ENCODE peak calls at places on chromosomes 6 and 20, in eight cellular contexts. J is mesothelial cell of epicardium; H is T-cell; Y is nephron progenitor cell; I is pancreas; T is activated CD8-positive, alpha-beta memory T cell treated with anti-CD3 and anti-CD28 coated beads for 24 hours; G is activated T-cell treated with anti-CD3 and anti-CD28 coated beads, Interleukin-2, amount 50 U/mL, for 72 hours; P is endothelial cell. V is an unnamed sample.

GRCh38 chr20:62543470-62544302 is 67.9 kb upstream of the GATA5 start:
- DNase-seq in I (no peak), G (no peak), J (no peak), Y (peak), P (no peak), H (no peak), T (no peak), V (no peak)

GRCh38 chr20:41697861-41698559 is 79.8 kb upstream of the CHD6 start:
- DNase-seq in P (peak), T (no peak), I (no peak), G (peak), Y (peak), J (no peak), H (no peak), V (peak)

GRCh38 chr20:4113546-4113945 is 98.2 kb upstream of the RNF24 start:
- DNase-seq in I (no peak), T (peak), Y (no peak), P (no peak), J (no peak), G (no peak), H (no peak), V (no peak)

GRCh38 chr6:56772737-56773184 is 130.1 kb upstream of the DST start:
- DNase-seq in G (no peak), I (no peak), Y (no peak), J (no peak), H (no peak), P (no peak), T (no peak), V (peak)

GRCh38 chr6:12957321-12958051 is 240.9 kb downstream of the PHACTR1 start:
- DNase-seq in T (peak), P (peak), G (peak), H (no peak), Y (peak), I (peak), J (peak), V (peak)

GRCh38 chr6:139498715-139499114 is 124.3 kb upstream of the CITED2 start:
- DNase-seq in Y (no peak), H (no peak), I (no peak), P (no peak), T (no peak), J (no peak), G (no peak), V (no peak)

GRCh38 chr6:105501246-105501645 is 98.4 kb upstream of the PREP start:
- DNase-seq in P (no peak), J (no peak), Y (no peak), T (no peak), I (no peak), H (no peak), G (no peak), V (no peak)

GRCh38 chr6:169096326-169096882 is 157.2 kb downstream of the THBS2 start:
- DNase-seq in G (no peak), Y (no peak), J (no peak), T (no peak), P (no peak), H (no peak), I (no peak), V (no peak)

GRCh38 chr6:35078896-35079295 is 62.2 kb downstream of the TCP11 start:
- DNase-seq in I (peak), P (no peak), G (no peak), J (no peak), T (no peak), H (no peak), Y (no peak), V (no peak)

GRCh38 chr6:26408828-26409730 is 7.0 kb downstream of the BTN3A1 start:
- DNase-seq in P (no peak), Y (no peak), G (no peak), T (no peak), I (no peak), J (no peak), H (no peak), V (no peak)

GRCh38 chr20:33951171-33951570 is 42.5 kb upstream of the RALY start:
- DNase-seq in T (no peak), I (no peak), P (no peak), Y (no peak), G (no peak), H (no peak), J (no peak), V (no peak)

GRCh38 chr20:8662433-8662954 is 406.4 kb upstream of the PLCB4 start:
- DNase-seq in G (no peak), P (no peak), Y (no peak), J (no peak), H (no peak), I (no peak), T (no peak), V (no peak)

GRCh38 chr20:20340443-20340842 is 27.5 kb upstream of the INSM1 start:
- DNase-seq in G (no peak), P (no peak), Y (no peak), J (no peak), H (no peak), I (peak), T (no peak), V (no peak)

GRCh38 chr6:44474643-44475042 is 87.1 kb downstream of the CDC5L start:
- DNase-seq in I (no peak), J (no peak), Y (no peak), H (no peak), G (no peak), P (no peak), T (no peak), V (no peak)

GRCh38 chr6:89485320-89485719 is 52.4 kb downstream of the ANKRD6 start:
- DNase-seq in P (no peak), Y (no peak), G (no peak), H (no peak), J (no peak), T (no peak), I (no peak), V (no peak)

GRCh38 chr20:34566978-34567884 is 8.7 kb downstream of the MAP1LC3A start:
- DNase-seq in T (no peak), J (no peak), G (no peak), Y (no peak), H (no peak), P (no peak), I (no peak), V (no peak)

GRCh38 chr6:25627001-25627400 is 25.0 kb upstream of the SCGN start:
- DNase-seq in Y (no peak), P (no peak), H (no peak), J (no peak), G (no peak), T (no peak), I (no peak), V (no peak)

GRCh38 chr6:85364354-85364753 is 85.5 kb upstream of the NT5E start:
- DNase-seq in P (no peak), G (peak), H (no peak), Y (no peak), J (no peak), T (no peak), I (no peak), V (peak)

GRCh38 chr20:24303393-24303792 is 166.0 kb upstream of the SYNDIG1 start:
- DNase-seq in J (no peak), I (no peak), T (no peak), P (no peak), G (no peak), H (no peak), Y (no peak), V (no peak)

GRCh38 chr6:168439791-168440491 is 1.0 kb upstream of the SMOC2 start:
- DNase-seq in I (no peak), G (no peak), P (no peak), J (no peak), T (no peak), Y (no peak), H (no peak), V (no peak)

GRCh38 chr20:2752631-2753455 is 47.6 kb downstream of the CPXM1 start:
- DNase-seq in J (peak), Y (peak), T (peak), H (peak), I (peak), G (peak), P (peak), V (no peak)

GRCh38 chr6:444653-445275 is 53.2 kb downstream of the IRF4 start:
- DNase-seq in T (peak), G (peak), H (peak), Y (no peak), J (no peak), P (no peak), I (no peak), V (no peak)

GRCh38 chr6:6236730-6237469 is 83.6 kb downstream of the F13A1 start:
- DNase-seq in G (no peak), I (no peak), T (no peak), Y (no peak), J (no peak), H (no peak), P (no peak), V (no peak)